ENCODE peak calls at places on chromosomes 3 and 15, in eight cellular contexts. F is body of pancreas, T is neuronal stem cell, P is Peyer's patch, J is stomach, Z is psoas muscle, C is lung, E is SK-N-SH. A is an unnamed sample.

GRCh38 chr3:38519651-38520050 is 23.5 kb downstream of the EXOG start:
- DNase-seq in J (no peak), E (no peak), T (no peak), P (no peak), Z (no peak), F (no peak), C (no peak), A (peak; percentile 55)

GRCh38 chr3:185629554-185630181 is 43.6 kb downstream of the SENP2 start:
- DNase-seq in Z (no peak), P (no peak), C (no peak), F (no peak), J (no peak), E (no peak), T (no peak), A (no peak)

GRCh38 chr15:76234337-76234889 is 76.9 kb downstream of the ETFA start:
- DNase-seq in T (no peak), P (no peak), C (no peak), F (no peak), E (no peak), J (no peak), Z (no peak), A (no peak)

GRCh38 chr3:112303811-112304325 is 9.9 kb upstream of the SLC9C1 start:
- DNase-seq in C (no peak), Z (no peak), E (no peak), T (no peak), J (no peak), F (no peak), P (peak; percentile 62), A (no peak)

GRCh38 chr15:35173444-35174118 is 88.5 kb upstream of the NANOGP8 start:
- DNase-seq in P (no peak), Z (no peak), F (no peak), J (no peak), T (no peak), E (no peak), C (no peak), A (no peak)

GRCh38 chr3:28576590-28577220 is 228.1 kb upstream of the AZI2 start:
- DNase-seq in Z (no peak), F (no peak), J (no peak), E (peak; percentile 23), P (no peak), T (peak; percentile 21), C (no peak), A (no peak)

GRCh38 chr15:98760112-98760826 is 111.9 kb downstream of the IGF1R start:
- DNase-seq in C (peak; percentile 42), Z (no peak), J (peak; percentile 72), E (no peak), F (no peak), T (no peak), P (no peak), A (no peak)

GRCh38 chr15:62465173-62465572 is 300.1 kb upstream of the C2CD4B start:
- DNase-seq in P (no peak), C (no peak), T (no peak), J (no peak), F (no peak), E (no peak), Z (no peak), A (no peak)

GRCh38 chr3:133894334-133895207 is 1.1 kb downstream of the RAB6B start:
- DNase-seq in J (no peak), F (peak; percentile 18), T (no peak), Z (no peak), C (peak; percentile 22), P (no peak), E (peak; percentile 76), A (no peak)

GRCh38 chr15:74906450-74907276 is at the start of gene FAM219B:
- DNase-seq in E (peak; percentile 98), Z (peak; percentile 95), T (peak; percentile 84), F (peak; percentile 92), J (peak; percentile 95), C (peak; percentile 93), P (peak; percentile 96), A (peak; percentile 70)

GRCh38 chr3:119098620-119099222 is 47.2 kb upstream of the TEX55 start:
- DNase-seq in C (no peak), E (peak; percentile 38), T (peak; percentile 37), J (no peak), P (no peak), F (no peak), Z (no peak), A (no peak)

GRCh38 chr15:78714890-78715289 is 73.9 kb upstream of the CHRNB4 start:
- DNase-seq in F (no peak), J (no peak), P (no peak), T (no peak), Z (no peak), E (no peak), C (no peak), A (no peak)

GRCh38 chr3:133487920-133488540 is 85.5 kb upstream of the CDV3 start:
- DNase-seq in T (no peak), C (no peak), J (no peak), E (no peak), F (peak; percentile 39), P (peak; percentile 74), Z (no peak), A (peak; percentile 72)

GRCh38 chr15:72521682-72522081 is 47.6 kb downstream of the ARIH1 start:
- DNase-seq in P (no peak), Z (no peak), F (no peak), T (no peak), C (no peak), J (no peak), E (no peak), A (no peak)

DNA sequence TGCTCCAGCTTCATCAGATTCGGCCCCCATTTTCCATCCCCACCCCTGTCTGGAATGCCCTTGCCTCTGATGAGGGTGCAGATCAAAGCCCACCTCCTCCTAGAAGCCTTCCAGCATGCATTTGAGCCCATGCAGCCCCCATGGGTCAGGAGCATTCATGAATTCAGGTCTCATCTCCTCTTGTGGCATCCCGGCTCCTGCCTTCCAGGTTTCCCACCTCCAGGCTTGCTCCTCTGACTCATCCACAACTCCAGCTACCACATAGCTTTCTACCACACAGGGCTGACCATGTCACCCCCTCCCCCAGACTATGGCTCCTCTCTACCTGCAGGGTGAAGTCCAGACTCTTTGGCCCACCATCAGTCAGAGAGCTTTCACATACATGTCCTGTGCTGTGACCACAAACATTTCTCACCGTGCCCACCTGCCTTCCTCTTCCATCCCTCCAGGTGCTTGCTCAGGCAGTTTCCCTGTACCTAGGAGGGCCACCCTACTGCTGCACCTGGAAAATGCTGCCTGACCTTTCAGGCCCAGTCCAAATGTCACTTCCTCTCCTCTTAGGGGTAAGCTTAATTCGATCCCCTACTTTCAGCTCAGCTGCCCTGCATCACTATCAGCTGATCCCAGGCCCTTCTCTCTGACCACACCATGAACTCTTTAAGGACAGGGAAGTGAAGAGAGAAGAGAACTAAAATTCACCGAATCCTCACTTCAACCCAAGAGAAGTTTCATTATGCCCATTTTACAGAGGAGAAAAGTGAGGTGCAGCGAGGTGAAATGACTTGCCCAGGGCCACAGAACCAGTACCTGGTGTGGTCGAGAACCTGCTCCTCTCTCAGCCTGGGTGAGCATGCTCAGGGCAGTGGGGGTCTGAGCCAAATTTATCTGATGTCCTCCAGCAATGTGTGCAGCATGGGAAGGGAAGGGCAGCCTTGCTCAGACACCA is 13.7 kb upstream of the FGD5 start:
- DNase-seq in Z (no peak), F (no peak), E (no peak), P (no peak), C (no peak), J (no peak), T (no peak), A (no peak)
- H3K27me3 ChIP-seq in Z (peaks cover 30% of the 10 kb centered on the region), F (no peaks in the 10 kb centered on the region), E (no peaks in the 10 kb centered on the region), P (no peaks in the 10 kb centered on the region), C (no peaks in the 10 kb centered on the region), J (peaks cover 3% of the 10 kb centered on the region), T (peaks cover 75% of the 10 kb centered on the region), A (peaks cover 3% of the 10 kb centered on the region)

GRCh38 chr3:139355937-139356336 is 12.1 kb downstream of the MRPS22 start:
- DNase-seq in T (no peak), E (no peak), C (no peak), F (no peak), J (no peak), P (no peak), Z (no peak), A (no peak)

GRCh38 chr3:139355502-139355901 is 11.7 kb downstream of the MRPS22 start:
- DNase-seq in F (no peak), Z (no peak), J (no peak), P (no peak), C (no peak), E (no peak), T (no peak), A (no peak)

GRCh38 chr3:139354661-139355060 is 10.8 kb downstream of the MRPS22 start:
- DNase-seq in C (no peak), E (no peak), F (no peak), T (no peak), J (no peak), P (no peak), Z (no peak), A (no peak)

GRCh38 chr3:139357899-139358298 is 14.1 kb downstream of the MRPS22 start:
- DNase-seq in C (no peak), E (no peak), P (no peak), F (no peak), T (no peak), Z (no peak), J (no peak), A (no peak)

DNA sequence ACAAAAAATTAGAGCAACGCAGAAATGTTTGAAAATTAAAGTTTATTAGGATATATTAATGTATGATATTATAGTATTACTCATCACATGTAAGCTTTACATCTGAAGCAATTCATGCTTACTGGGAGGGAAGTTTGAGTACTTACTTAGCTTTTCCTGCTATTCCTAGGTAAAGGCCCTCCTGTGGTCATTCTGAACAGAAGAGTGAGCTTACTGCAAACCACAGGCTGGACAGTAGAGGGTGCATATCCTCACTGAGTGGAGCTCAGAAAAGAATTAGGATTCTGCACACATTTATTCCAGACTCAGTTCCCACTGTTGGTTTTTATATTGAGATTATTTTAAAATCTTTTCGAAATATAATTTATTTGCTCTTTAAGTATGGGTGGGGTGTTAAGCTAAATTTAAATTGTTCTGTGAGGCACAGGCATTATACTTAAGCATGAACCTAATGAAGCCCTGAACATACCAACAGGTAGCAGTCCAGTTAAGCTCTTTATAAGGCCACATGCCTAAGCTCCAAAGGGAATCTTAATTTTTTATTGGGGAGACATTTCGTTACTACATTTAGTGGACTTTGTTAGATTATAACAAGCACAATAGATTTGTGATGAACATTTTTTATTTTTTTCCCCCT is 10.2 kb downstream of the MRPS22 start:
- DNase-seq in P (no peak), T (no peak), J (no peak), E (peak; percentile 53), C (no peak), Z (no peak), F (peak; percentile 56), A (no peak)
- H3K27ac ChIP-seq in P (no peak overlapping the region), T (no peak overlapping the region), J (no peak overlapping the region), E (no peak overlapping the region), C (no peak overlapping the region), Z (no peak overlapping the region), F (no peak overlapping the region), A (no peak overlapping the region)

DNA sequence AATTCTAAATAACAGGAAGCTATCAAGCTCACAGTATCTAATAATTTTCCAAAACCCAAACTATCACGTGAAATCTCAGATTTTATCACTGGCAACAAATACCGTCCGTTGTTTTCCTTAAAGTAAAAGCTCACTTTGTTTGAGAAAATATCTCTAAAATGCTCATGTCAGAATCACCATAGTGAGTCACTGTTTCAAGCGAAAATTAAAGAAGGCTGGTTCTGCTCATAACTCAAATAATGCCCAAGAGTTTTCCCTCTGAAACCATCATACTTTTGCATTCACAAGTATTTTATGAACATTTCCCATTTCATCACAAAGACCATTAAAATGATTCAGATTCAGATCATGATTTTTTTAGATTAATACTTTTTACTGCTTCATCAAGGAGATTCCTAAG is 50.6 kb downstream of the TBL1XR1 start:
- DNase-seq in T (no peak), E (no peak), P (no peak), Z (no peak), C (no peak), F (no peak), J (no peak), A (no peak)
- H3K4me1 ChIP-seq in T (no peaks in the 10 kb centered on the region), E (peaks cover 45% of the 10 kb centered on the region), P (no peaks in the 10 kb centered on the region), Z (peaks cover 71% of the 10 kb centered on the region), C (peaks cover 11% of the 10 kb centered on the region), F (peaks cover 39% of the 10 kb centered on the region), J (peaks cover 32% of the 10 kb centered on the region), A (peaks cover 67% of the 10 kb centered on the region)

GRCh38 chr3:194251007-194251406 is 100.1 kb downstream of the CPN2 start:
- DNase-seq in T (no peak), J (no peak), C (no peak), F (no peak), Z (no peak), E (no peak), P (no peak), A (no peak)
- H3K27me3 ChIP-seq in T (no peaks in the 10 kb centered on the region), J (no peaks in the 10 kb centered on the region), C (no peaks in the 10 kb centered on the region), F (no peaks in the 10 kb centered on the region), Z (no peaks in the 10 kb centered on the region), E (peaks cover 20% of the 10 kb centered on the region), P (no peaks in the 10 kb centered on the region), A (no peaks in the 10 kb centered on the region)